ENCODE peak calls at places on chromosomes 11 and 22, in seven cellular contexts. One of them, this sample, is unnamed.

GRCh38 chr22:30195245-30196140 is 51.1 kb downstream of the LIF start:
- DNase-seq in CD4-positive, alpha-beta T cell: no peak
- DNase-seq in astrocyte of the cerebellum: no peak
- DNase-seq in breast epithelium: peak
- DNase-seq in keratinocyte: no peak
- DNase-seq in progenitor cell of endocrine pancreas: no peak
- DNase-seq in esophagus squamous epithelium: no peak
- DNase-seq in this sample: no peak

GRCh38 chr11:67564230-67564629 is 19.4 kb upstream of the GSTP1 start:
- DNase-seq in CD4-positive, alpha-beta T cell: no peak
- DNase-seq in astrocyte of the cerebellum: no peak
- DNase-seq in breast epithelium: no peak
- DNase-seq in keratinocyte: no peak
- DNase-seq in progenitor cell of endocrine pancreas: no peak
- DNase-seq in esophagus squamous epithelium: no peak
- DNase-seq in this sample: no peak

GRCh38 chr11:123325535-123325934 is 104.5 kb upstream of the GRAMD1B start:
- DNase-seq in CD4-positive, alpha-beta T cell: no peak
- DNase-seq in astrocyte of the cerebellum: no peak
- DNase-seq in breast epithelium: no peak
- DNase-seq in keratinocyte: no peak
- DNase-seq in progenitor cell of endocrine pancreas: no peak
- DNase-seq in esophagus squamous epithelium: no peak
- DNase-seq in this sample: no peak

GRCh38 chr11:12540913-12541587 is 133.2 kb upstream of the TEAD1 start:
- DNase-seq in CD4-positive, alpha-beta T cell: no peak
- DNase-seq in astrocyte of the cerebellum: peak
- DNase-seq in breast epithelium: peak
- DNase-seq in keratinocyte: no peak
- DNase-seq in progenitor cell of endocrine pancreas: no peak
- DNase-seq in esophagus squamous epithelium: no peak
- DNase-seq in this sample: no peak

GRCh38 chr22:46192210-46192993 is 42.1 kb downstream of the PPARA start:
- DNase-seq in CD4-positive, alpha-beta T cell: no peak
- DNase-seq in astrocyte of the cerebellum: no peak
- DNase-seq in breast epithelium: no peak
- DNase-seq in keratinocyte: no peak
- DNase-seq in progenitor cell of endocrine pancreas: no peak
- DNase-seq in esophagus squamous epithelium: no peak
- DNase-seq in this sample: no peak

GRCh38 chr11:95968585-95968984 is 44.7 kb upstream of the MTMR2 start:
- DNase-seq in CD4-positive, alpha-beta T cell: no peak
- DNase-seq in astrocyte of the cerebellum: no peak
- DNase-seq in breast epithelium: no peak
- DNase-seq in keratinocyte: no peak
- DNase-seq in progenitor cell of endocrine pancreas: no peak
- DNase-seq in esophagus squamous epithelium: no peak
- DNase-seq in this sample: no peak

GRCh38 chr11:41309111-41309522 is 150.3 kb downstream of the LRRC4C start:
- DNase-seq in CD4-positive, alpha-beta T cell: no peak
- DNase-seq in astrocyte of the cerebellum: no peak
- DNase-seq in breast epithelium: no peak
- DNase-seq in keratinocyte: no peak
- DNase-seq in progenitor cell of endocrine pancreas: no peak
- DNase-seq in esophagus squamous epithelium: no peak
- DNase-seq in this sample: no peak

GRCh38 chr11:128367573-128367972 is 219.8 kb downstream of the ETS1 start:
- DNase-seq in CD4-positive, alpha-beta T cell: no peak
- DNase-seq in astrocyte of the cerebellum: no peak
- DNase-seq in breast epithelium: no peak
- DNase-seq in keratinocyte: no peak
- DNase-seq in progenitor cell of endocrine pancreas: no peak
- DNase-seq in esophagus squamous epithelium: no peak
- DNase-seq in this sample: no peak

GRCh38 chr11:133934599-133935550 is 21.9 kb downstream of the IGSF9B start:
- DNase-seq in CD4-positive, alpha-beta T cell: no peak
- DNase-seq in astrocyte of the cerebellum: no peak
- DNase-seq in breast epithelium: no peak
- DNase-seq in keratinocyte: peak
- DNase-seq in progenitor cell of endocrine pancreas: no peak
- DNase-seq in esophagus squamous epithelium: no peak
- DNase-seq in this sample: no peak

GRCh38 chr22:24583221-24583971 is 9.5 kb downstream of the LRRC75B start:
- DNase-seq in CD4-positive, alpha-beta T cell: no peak
- DNase-seq in astrocyte of the cerebellum: no peak
- DNase-seq in breast epithelium: no peak
- DNase-seq in keratinocyte: no peak
- DNase-seq in progenitor cell of endocrine pancreas: no peak
- DNase-seq in esophagus squamous epithelium: no peak
- DNase-seq in this sample: no peak

GRCh38 chr22:33166206-33166605 is 108.0 kb upstream of the SYN3 start:
- DNase-seq in CD4-positive, alpha-beta T cell: no peak
- DNase-seq in astrocyte of the cerebellum: no peak
- DNase-seq in breast epithelium: no peak
- DNase-seq in keratinocyte: no peak
- DNase-seq in progenitor cell of endocrine pancreas: no peak
- DNase-seq in esophagus squamous epithelium: no peak
- DNase-seq in this sample: no peak

GRCh38 chr22:42632096-42632495 is 8.3 kb downstream of the ATP5MGL start:
- DNase-seq in CD4-positive, alpha-beta T cell: no peak
- DNase-seq in astrocyte of the cerebellum: no peak
- DNase-seq in breast epithelium: no peak
- DNase-seq in keratinocyte: no peak
- DNase-seq in progenitor cell of endocrine pancreas: no peak
- DNase-seq in esophagus squamous epithelium: no peak
- DNase-seq in this sample: no peak

GRCh38 chr11:76184551-76184993 is 21.7 kb downstream of the WNT11 start:
- DNase-seq in CD4-positive, alpha-beta T cell: no peak
- DNase-seq in astrocyte of the cerebellum: no peak
- DNase-seq in breast epithelium: no peak
- DNase-seq in keratinocyte: no peak
- DNase-seq in progenitor cell of endocrine pancreas: no peak
- DNase-seq in esophagus squamous epithelium: no peak
- DNase-seq in this sample: peak

GRCh38 chr11:1749787-1750351 is 526 bp downstream of the IFITM10 start:
- DNase-seq in CD4-positive, alpha-beta T cell: no peak
- DNase-seq in astrocyte of the cerebellum: peak
- DNase-seq in breast epithelium: no peak
- DNase-seq in keratinocyte: no peak
- DNase-seq in progenitor cell of endocrine pancreas: no peak
- DNase-seq in esophagus squamous epithelium: no peak
- DNase-seq in this sample: no peak

GRCh38 chr22:27866136-27867091 is 52.6 kb downstream of the PITPNB start:
- DNase-seq in CD4-positive, alpha-beta T cell: no peak
- DNase-seq in astrocyte of the cerebellum: peak
- DNase-seq in breast epithelium: no peak
- DNase-seq in keratinocyte: peak
- DNase-seq in progenitor cell of endocrine pancreas: no peak
- DNase-seq in esophagus squamous epithelium: no peak
- DNase-seq in this sample: no peak

GRCh38 chr22:47837703-47838102 is 1075.3 kb downstream of the TBC1D22A start:
- DNase-seq in CD4-positive, alpha-beta T cell: no peak
- DNase-seq in astrocyte of the cerebellum: no peak
- DNase-seq in breast epithelium: no peak
- DNase-seq in keratinocyte: no peak
- DNase-seq in progenitor cell of endocrine pancreas: no peak
- DNase-seq in esophagus squamous epithelium: no peak
- DNase-seq in this sample: peak

GRCh38 chr11:124769804-124770774 is 8.0 kb upstream of the ESAM start:
- DNase-seq in CD4-positive, alpha-beta T cell: no peak
- DNase-seq in astrocyte of the cerebellum: no peak
- DNase-seq in breast epithelium: no peak
- DNase-seq in keratinocyte: no peak
- DNase-seq in progenitor cell of endocrine pancreas: no peak
- DNase-seq in esophagus squamous epithelium: no peak
- DNase-seq in this sample: no peak

GRCh38 chr11:68037481-68038225 is 1.2 kb upstream of the TCIRG1 start:
- DNase-seq in CD4-positive, alpha-beta T cell: no peak
- DNase-seq in astrocyte of the cerebellum: no peak
- DNase-seq in breast epithelium: no peak
- DNase-seq in keratinocyte: no peak
- DNase-seq in progenitor cell of endocrine pancreas: no peak
- DNase-seq in esophagus squamous epithelium: no peak
- DNase-seq in this sample: no peak

GRCh38 chr11:63941901-63942300 is 3.1 kb downstream of the NAA40 start:
- DNase-seq in CD4-positive, alpha-beta T cell: no peak
- DNase-seq in astrocyte of the cerebellum: no peak
- DNase-seq in breast epithelium: no peak
- DNase-seq in keratinocyte: no peak
- DNase-seq in progenitor cell of endocrine pancreas: no peak
- DNase-seq in esophagus squamous epithelium: no peak
- DNase-seq in this sample: no peak

GRCh38 chr11:43503417-43503816 is 144.7 kb downstream of the TTC17 start:
- DNase-seq in CD4-positive, alpha-beta T cell: no peak
- DNase-seq in astrocyte of the cerebellum: no peak
- DNase-seq in breast epithelium: no peak
- DNase-seq in keratinocyte: no peak
- DNase-seq in progenitor cell of endocrine pancreas: no peak
- DNase-seq in esophagus squamous epithelium: no peak
- DNase-seq in this sample: no peak

GRCh38 chr11:43507171-43507570 is 148.5 kb downstream of the TTC17 start:
- DNase-seq in CD4-positive, alpha-beta T cell: no peak
- DNase-seq in astrocyte of the cerebellum: no peak
- DNase-seq in breast epithelium: no peak
- DNase-seq in keratinocyte: no peak
- DNase-seq in progenitor cell of endocrine pancreas: no peak
- DNase-seq in esophagus squamous epithelium: no peak
- DNase-seq in this sample: no peak

GRCh38 chr11:43505171-43505570 is 146.5 kb downstream of the TTC17 start:
- DNase-seq in CD4-positive, alpha-beta T cell: no peak
- DNase-seq in astrocyte of the cerebellum: no peak
- DNase-seq in breast epithelium: no peak
- DNase-seq in keratinocyte: no peak
- DNase-seq in progenitor cell of endocrine pancreas: no peak
- DNase-seq in esophagus squamous epithelium: no peak
- DNase-seq in this sample: no peak

GRCh38 chr11:43508511-43508918 is 149.8 kb downstream of the TTC17 start:
- DNase-seq in CD4-positive, alpha-beta T cell: no peak
- DNase-seq in astrocyte of the cerebellum: peak
- DNase-seq in breast epithelium: no peak
- DNase-seq in keratinocyte: no peak
- DNase-seq in progenitor cell of endocrine pancreas: no peak
- DNase-seq in esophagus squamous epithelium: no peak
- DNase-seq in this sample: no peak

GRCh38 chr11:43504316-43504950 is 145.7 kb downstream of the TTC17 start:
- DNase-seq in CD4-positive, alpha-beta T cell: no peak
- DNase-seq in astrocyte of the cerebellum: no peak
- DNase-seq in breast epithelium: no peak
- DNase-seq in keratinocyte: no peak
- DNase-seq in progenitor cell of endocrine pancreas: peak
- DNase-seq in esophagus squamous epithelium: no peak
- DNase-seq in this sample: peak
- TF ChIP-seq CTCF in CD4-positive, alpha-beta T cell: no peak
- TF ChIP-seq CTCF in astrocyte of the cerebellum: peak
- TF ChIP-seq CTCF in breast epithelium: no peak
- TF ChIP-seq CTCF in keratinocyte: peak
- TF ChIP-seq CTCF in progenitor cell of endocrine pancreas: peak
- TF ChIP-seq CTCF in esophagus squamous epithelium: no peak
- TF ChIP-seq CTCF in this sample: no peak

GRCh38 chr22:50226224-50227165 is 18.3 kb downstream of the TUBGCP6 start:
- DNase-seq in CD4-positive, alpha-beta T cell: no peak
- DNase-seq in astrocyte of the cerebellum: no peak
- DNase-seq in breast epithelium: no peak
- DNase-seq in keratinocyte: no peak
- DNase-seq in progenitor cell of endocrine pancreas: no peak
- DNase-seq in esophagus squamous epithelium: no peak
- DNase-seq in this sample: no peak
- TF ChIP-seq CTCF in CD4-positive, alpha-beta T cell: no peak
- TF ChIP-seq CTCF in astrocyte of the cerebellum: no peak
- TF ChIP-seq CTCF in breast epithelium: no peak
- TF ChIP-seq CTCF in keratinocyte: no peak
- TF ChIP-seq CTCF in progenitor cell of endocrine pancreas: no peak
- TF ChIP-seq CTCF in esophagus squamous epithelium: no peak
- TF ChIP-seq CTCF in this sample: no peak

GRCh38 chr11:27532652-27533325 is 26.2 kb upstream of the LIN7C start:
- DNase-seq in CD4-positive, alpha-beta T cell: no peak
- DNase-seq in astrocyte of the cerebellum: no peak
- DNase-seq in breast epithelium: no peak
- DNase-seq in keratinocyte: no peak
- DNase-seq in progenitor cell of endocrine pancreas: no peak
- DNase-seq in esophagus squamous epithelium: no peak
- DNase-seq in this sample: no peak

GRCh38 chr11:27524155-27524554 is 17.6 kb upstream of the LIN7C start:
- DNase-seq in CD4-positive, alpha-beta T cell: no peak
- DNase-seq in astrocyte of the cerebellum: no peak
- DNase-seq in breast epithelium: no peak
- DNase-seq in keratinocyte: no peak
- DNase-seq in progenitor cell of endocrine pancreas: no peak
- DNase-seq in esophagus squamous epithelium: no peak
- DNase-seq in this sample: no peak

GRCh38 chr11:27525824-27526516 is 19.4 kb upstream of the LIN7C start:
- DNase-seq in CD4-positive, alpha-beta T cell: no peak
- DNase-seq in astrocyte of the cerebellum: no peak
- DNase-seq in breast epithelium: peak
- DNase-seq in keratinocyte: no peak
- DNase-seq in progenitor cell of endocrine pancreas: no peak
- DNase-seq in esophagus squamous epithelium: no peak
- DNase-seq in this sample: no peak

GRCh38 chr11:27528711-27529110 is 22.1 kb upstream of the LIN7C start:
- DNase-seq in CD4-positive, alpha-beta T cell: no peak
- DNase-seq in astrocyte of the cerebellum: no peak
- DNase-seq in breast epithelium: no peak
- DNase-seq in keratinocyte: no peak
- DNase-seq in progenitor cell of endocrine pancreas: no peak
- DNase-seq in esophagus squamous epithelium: no peak
- DNase-seq in this sample: no peak
- TF ChIP-seq CTCF in CD4-positive, alpha-beta T cell: no peak
- TF ChIP-seq CTCF in astrocyte of the cerebellum: no peak
- TF ChIP-seq CTCF in breast epithelium: no peak
- TF ChIP-seq CTCF in keratinocyte: no peak
- TF ChIP-seq CTCF in progenitor cell of endocrine pancreas: no peak
- TF ChIP-seq CTCF in esophagus squamous epithelium: no peak
- TF ChIP-seq CTCF in this sample: no peak

GRCh38 chr11:44457862-44458261 is 107.6 kb upstream of the CD82 start:
- DNase-seq in CD4-positive, alpha-beta T cell: no peak
- DNase-seq in astrocyte of the cerebellum: no peak
- DNase-seq in breast epithelium: no peak
- DNase-seq in keratinocyte: no peak
- DNase-seq in progenitor cell of endocrine pancreas: no peak
- DNase-seq in esophagus squamous epithelium: no peak
- DNase-seq in this sample: no peak

GRCh38 chr11:44454686-44455085 is 110.8 kb upstream of the CD82 start:
- DNase-seq in CD4-positive, alpha-beta T cell: no peak
- DNase-seq in astrocyte of the cerebellum: no peak
- DNase-seq in breast epithelium: no peak
- DNase-seq in keratinocyte: no peak
- DNase-seq in progenitor cell of endocrine pancreas: no peak
- DNase-seq in esophagus squamous epithelium: no peak
- DNase-seq in this sample: no peak

GRCh38 chr11:44453213-44453612 is 112.2 kb upstream of the CD82 start:
- DNase-seq in CD4-positive, alpha-beta T cell: no peak
- DNase-seq in astrocyte of the cerebellum: no peak
- DNase-seq in breast epithelium: no peak
- DNase-seq in keratinocyte: no peak
- DNase-seq in progenitor cell of endocrine pancreas: no peak
- DNase-seq in esophagus squamous epithelium: no peak
- DNase-seq in this sample: no peak

GRCh38 chr11:44453871-44454270 is 111.6 kb upstream of the CD82 start:
- DNase-seq in CD4-positive, alpha-beta T cell: no peak
- DNase-seq in astrocyte of the cerebellum: no peak
- DNase-seq in breast epithelium: no peak
- DNase-seq in keratinocyte: no peak
- DNase-seq in progenitor cell of endocrine pancreas: no peak
- DNase-seq in esophagus squamous epithelium: no peak
- DNase-seq in this sample: no peak

GRCh38 chr11:44456544-44457270 is 108.8 kb upstream of the CD82 start:
- DNase-seq in CD4-positive, alpha-beta T cell: no peak
- DNase-seq in astrocyte of the cerebellum: no peak
- DNase-seq in breast epithelium: no peak
- DNase-seq in keratinocyte: no peak
- DNase-seq in progenitor cell of endocrine pancreas: no peak
- DNase-seq in esophagus squamous epithelium: no peak
- DNase-seq in this sample: peak
- TF ChIP-seq CTCF in CD4-positive, alpha-beta T cell: no peak
- TF ChIP-seq CTCF in astrocyte of the cerebellum: peak
- TF ChIP-seq CTCF in breast epithelium: no peak
- TF ChIP-seq CTCF in keratinocyte: peak
- TF ChIP-seq CTCF in progenitor cell of endocrine pancreas: peak
- TF ChIP-seq CTCF in esophagus squamous epithelium: no peak
- TF ChIP-seq CTCF in this sample: peak